ENCODE peak calls at places on chromosomes 5 and 9, in ten cellular contexts. T is activated CD4-positive, alpha-beta T cell treated with anti-CD3 and anti-CD28 coated beads for 36 hours; G is Daoy; D is amygdala; A is effector memory CD4-positive, alpha-beta T cell; Q is iris pigment epithelial cell; M is NCI-H2081; C is CD8-positive, alpha-beta T cell; Z is fibroblast of mammary gland; K is T47D. H is an unnamed sample.

GRCh38 chr5:22465177-22465576 is 388.0 kb downstream of the CDH12 start:
- DNase-seq in T (no peak), G (no peak), D (no peak), A (no peak), Q (no peak), M (no peak), C (no peak), Z (no peak), K (no peak), H (no peak)

GRCh38 chr9:16627967-16628366 is 242.5 kb downstream of the BNC2 start:
- DNase-seq in T (no peak), G (peak), D (no peak), A (no peak), Q (peak), M (peak), C (no peak), Z (peak), K (no peak), H (peak)

GRCh38 chr5:135028791-135029467 is 5.1 kb downstream of the PITX1 start:
- DNase-seq in T (no peak), G (no peak), D (no peak), A (no peak), Q (peak), M (no peak), C (no peak), Z (no peak), K (no peak), H (no peak)

GRCh38 chr5:168262042-168262743 is 29.3 kb upstream of the WWC1 start:
- DNase-seq in T (no peak), G (no peak), D (no peak), A (no peak), Q (no peak), M (no peak), C (no peak), Z (no peak), K (no peak), H (no peak)

GRCh38 chr5:10364186-10364689 is 10.7 kb downstream of the MARCHF6 start:
- DNase-seq in T (no peak), G (no peak), D (no peak), A (no peak), Q (no peak), M (peak), C (no peak), Z (no peak), K (no peak), H (no peak)

GRCh38 chr5:10018670-10019069 is 231.0 kb downstream of the ATPSCKMT start:
- DNase-seq in T (no peak), G (peak), D (no peak), A (no peak), Q (peak), M (no peak), C (no peak), Z (peak), K (no peak), H (peak)

GRCh38 chr5:75335952-75336624 is 932 bp upstream of the HMGCR start:
- DNase-seq in T (no peak), G (peak), D (no peak), A (peak), Q (peak), M (peak), C (no peak), Z (peak), K (peak), H (peak)

GRCh38 chr5:132428811-132429440 is 59.4 kb downstream of the SLC22A5 start:
- DNase-seq in T (no peak), G (peak), D (no peak), A (no peak), Q (peak), M (no peak), C (no peak), Z (peak), K (no peak), H (peak)

GRCh38 chr5:68181039-68181599 is 34.4 kb upstream of the PIK3R1 start:
- DNase-seq in T (no peak), G (no peak), D (no peak), A (no peak), Q (no peak), M (no peak), C (no peak), Z (no peak), K (no peak), H (no peak)

GRCh38 chr5:59276886-59277514 is 616.5 kb downstream of the PDE4D start:
- DNase-seq in T (no peak), G (peak), D (no peak), A (no peak), Q (peak), M (peak), C (no peak), Z (peak), K (no peak), H (no peak)

GRCh38 chr5:150554857-150555256 is 46.9 kb downstream of the NDST1 start:
- DNase-seq in T (no peak), G (no peak), D (no peak), A (no peak), Q (no peak), M (no peak), C (no peak), Z (no peak), K (no peak), H (no peak)

GRCh38 chr9:109907400-109907799 is 127.4 kb downstream of the PALM2AKAP2 start:
- DNase-seq in T (no peak), G (no peak), D (no peak), A (no peak), Q (no peak), M (peak), C (no peak), Z (no peak), K (no peak), H (no peak)

GRCh38 chr5:157558089-157558595 is 17.4 kb downstream of the ADAM19 start:
- DNase-seq in T (no peak), G (no peak), D (no peak), A (no peak), Q (peak), M (no peak), C (no peak), Z (peak), K (peak), H (peak)

GRCh38 chr9:138047469-138048040 is 170.0 kb downstream of the CACNA1B start:
- DNase-seq in T (no peak), G (no peak), D (no peak), A (no peak), Q (no peak), M (no peak), C (no peak), Z (no peak), K (no peak), H (no peak)

GRCh38 chr5:81787843-81788242 is 36.9 kb upstream of the SSBP2 start:
- DNase-seq in T (no peak), G (no peak), D (no peak), A (no peak), Q (peak), M (no peak), C (no peak), Z (peak), K (no peak), H (peak)

GRCh38 chr9:73780916-73781315 is 629.3 kb downstream of the ANXA1 start:
- DNase-seq in T (no peak), G (peak), D (no peak), A (no peak), Q (peak), M (no peak), C (no peak), Z (peak), K (no peak), H (peak)

GRCh38 chr5:68683632-68684035 is 410.2 kb upstream of the SLC30A5 start:
- DNase-seq in T (no peak), G (peak), D (no peak), A (no peak), Q (peak), M (no peak), C (no peak), Z (peak), K (no peak), H (peak)

GRCh38 chr9:125893277-125893676 is 146.1 kb downstream of the PBX3 start:
- DNase-seq in T (no peak), G (no peak), D (no peak), A (no peak), Q (no peak), M (no peak), C (no peak), Z (no peak), K (no peak), H (no peak)

GRCh38 chr5:17378346-17378984 is 119.6 kb upstream of the TAF11L2 start:
- DNase-seq in T (no peak), G (peak), D (no peak), A (no peak), Q (peak), M (no peak), C (no peak), Z (peak), K (no peak), H (peak)

GRCh38 chr9:74876611-74877010 is 11.1 kb downstream of the TRPM6 start:
- DNase-seq in T (no peak), G (no peak), D (no peak), A (no peak), Q (no peak), M (no peak), C (no peak), Z (no peak), K (no peak), H (no peak)

GRCh38 chr5:109996246-109996645 is 306.5 kb downstream of the MAN2A1 start:
- DNase-seq in T (no peak), G (no peak), D (no peak), A (no peak), Q (no peak), M (no peak), C (no peak), Z (peak), K (no peak), H (no peak)

GRCh38 chr5:126464016-126464415 is 40.8 kb downstream of the GRAMD2B start:
- DNase-seq in T (peak), G (no peak), D (no peak), A (no peak), Q (no peak), M (no peak), C (no peak), Z (no peak), K (no peak), H (no peak)

GRCh38 chr5:109805882-109806281 is 116.2 kb downstream of the MAN2A1 start:
- DNase-seq in T (no peak), G (no peak), D (no peak), A (no peak), Q (no peak), M (no peak), C (no peak), Z (no peak), K (no peak), H (no peak)

GRCh38 chr5:141657937-141658545 is 6.8 kb upstream of the FCHSD1 start:
- DNase-seq in T (peak), G (peak), D (no peak), A (no peak), Q (peak), M (no peak), C (no peak), Z (peak), K (no peak), H (peak)

GRCh38 chr9:70195456-70195855 is 63.3 kb upstream of the SMC5 start:
- DNase-seq in T (no peak), G (no peak), D (no peak), A (no peak), Q (peak), M (no peak), C (no peak), Z (peak), K (no peak), H (peak)

GRCh38 chr5:176497852-176498251 is 39.4 kb downstream of the RNF44 start:
- DNase-seq in T (no peak), G (peak), D (no peak), A (no peak), Q (peak), M (no peak), C (no peak), Z (peak), K (no peak), H (peak)

GRCh38 chr5:72108200-72109050 is 1.1 kb downstream of the MAP1B start:
- DNase-seq in T (peak), G (peak), D (peak), A (no peak), Q (peak), M (peak), C (no peak), Z (peak), K (no peak), H (peak)

GRCh38 chr5:56951131-56951945 is 585 bp downstream of the MIER3 start:
- DNase-seq in T (peak), G (peak), D (no peak), A (peak), Q (no peak), M (no peak), C (no peak), Z (no peak), K (peak), H (peak)

GRCh38 chr5:99169309-99169708 is 240.5 kb upstream of the CHD1 start:
- DNase-seq in T (no peak), G (no peak), D (no peak), A (no peak), Q (peak), M (peak), C (no peak), Z (peak), K (peak), H (no peak)

GRCh38 chr9:116674210-116674980 is 12.7 kb upstream of the TRIM32 start:
- DNase-seq in T (no peak), G (no peak), D (no peak), A (no peak), Q (peak), M (no peak), C (no peak), Z (no peak), K (no peak), H (no peak)

GRCh38 chr9:111483419-111483861 is 743 bp downstream of the ECPAS start:
- DNase-seq in T (peak), G (peak), D (no peak), A (peak), Q (no peak), M (peak), C (peak), Z (peak), K (peak), H (no peak)

GRCh38 chr5:664343-664993 is 28.7 kb downstream of the TPPP start:
- DNase-seq in T (no peak), G (no peak), D (no peak), A (no peak), Q (no peak), M (peak), C (no peak), Z (no peak), K (no peak), H (no peak)

GRCh38 chr5:160250226-160250625 is 20.9 kb downstream of the FABP6 start:
- DNase-seq in T (no peak), G (no peak), D (no peak), A (no peak), Q (no peak), M (no peak), C (no peak), Z (no peak), K (no peak), H (no peak)